ENCODE peak calls at places on chromosomes 3 and 15, in five cellular contexts. One of them, this sample, is unnamed.

GRCh38 chr15:39336926-39337325 is 244.0 kb upstream of the THBS1 start:
- DNase-seq in NCI-H748 treated with DMSO at 0.1 percent for 48 hours: no peak
- DNase-seq in naive thymus-derived CD8-positive, alpha-beta T cell: no peak
- DNase-seq in kidney epithelial cell: no peak
- DNase-seq in stimulated activated CD8-positive, alpha-beta memory T cell treated with anti-CD3 and anti-CD28 coated beads, Interleukin-2, amount 100 ng/mL, for 1 hour: no peak
- DNase-seq in this sample: no peak

GRCh38 chr15:70447927-70448698 is 315.2 kb downstream of the UACA start:
- DNase-seq in naive thymus-derived CD8-positive, alpha-beta T cell: peak
- DNase-seq in stimulated activated CD8-positive, alpha-beta memory T cell treated with anti-CD3 and anti-CD28 coated beads, Interleukin-2, amount 100 ng/mL, for 1 hour: peak
- DNase-seq in kidney epithelial cell: no peak
- DNase-seq in NCI-H748 treated with DMSO at 0.1 percent for 48 hours: no peak
- DNase-seq in this sample: no peak

GRCh38 chr15:49064884-49065283 is 18.6 kb upstream of the SECISBP2L start:
- DNase-seq in naive thymus-derived CD8-positive, alpha-beta T cell: no peak
- DNase-seq in kidney epithelial cell: no peak
- DNase-seq in NCI-H748 treated with DMSO at 0.1 percent for 48 hours: no peak
- DNase-seq in stimulated activated CD8-positive, alpha-beta memory T cell treated with anti-CD3 and anti-CD28 coated beads, Interleukin-2, amount 100 ng/mL, for 1 hour: no peak
- DNase-seq in this sample: no peak

GRCh38 chr3:74033366-74033765 is 408.6 kb upstream of the PDZRN3 start:
- DNase-seq in stimulated activated CD8-positive, alpha-beta memory T cell treated with anti-CD3 and anti-CD28 coated beads, Interleukin-2, amount 100 ng/mL, for 1 hour: no peak
- DNase-seq in NCI-H748 treated with DMSO at 0.1 percent for 48 hours: peak
- DNase-seq in kidney epithelial cell: no peak
- DNase-seq in naive thymus-derived CD8-positive, alpha-beta T cell: no peak
- DNase-seq in this sample: no peak

GRCh38 chr3:52809821-52810377 is 15.3 kb downstream of the ITIH3 start:
- DNase-seq in kidney epithelial cell: no peak
- DNase-seq in stimulated activated CD8-positive, alpha-beta memory T cell treated with anti-CD3 and anti-CD28 coated beads, Interleukin-2, amount 100 ng/mL, for 1 hour: no peak
- DNase-seq in NCI-H748 treated with DMSO at 0.1 percent for 48 hours: no peak
- DNase-seq in naive thymus-derived CD8-positive, alpha-beta T cell: no peak
- DNase-seq in this sample: no peak

GRCh38 chr3:153192327-153192726 is 30.3 kb downstream of the RAP2B start:
- DNase-seq in naive thymus-derived CD8-positive, alpha-beta T cell: no peak
- DNase-seq in NCI-H748 treated with DMSO at 0.1 percent for 48 hours: no peak
- DNase-seq in kidney epithelial cell: no peak
- DNase-seq in stimulated activated CD8-positive, alpha-beta memory T cell treated with anti-CD3 and anti-CD28 coated beads, Interleukin-2, amount 100 ng/mL, for 1 hour: no peak
- DNase-seq in this sample: no peak

GRCh38 chr3:14216257-14217048 is 37.8 kb downstream of the LSM3 start:
- DNase-seq in stimulated activated CD8-positive, alpha-beta memory T cell treated with anti-CD3 and anti-CD28 coated beads, Interleukin-2, amount 100 ng/mL, for 1 hour: no peak
- DNase-seq in naive thymus-derived CD8-positive, alpha-beta T cell: peak
- DNase-seq in NCI-H748 treated with DMSO at 0.1 percent for 48 hours: no peak
- DNase-seq in kidney epithelial cell: no peak
- DNase-seq in this sample: peak

GRCh38 chr3:27147215-27147614 is 222.0 kb downstream of the NEK10 start:
- DNase-seq in stimulated activated CD8-positive, alpha-beta memory T cell treated with anti-CD3 and anti-CD28 coated beads, Interleukin-2, amount 100 ng/mL, for 1 hour: no peak
- DNase-seq in kidney epithelial cell: no peak
- DNase-seq in naive thymus-derived CD8-positive, alpha-beta T cell: no peak
- DNase-seq in NCI-H748 treated with DMSO at 0.1 percent for 48 hours: no peak
- DNase-seq in this sample: no peak

GRCh38 chr3:194326192-194327029 is 24.7 kb downstream of the CPN2 start:
- DNase-seq in stimulated activated CD8-positive, alpha-beta memory T cell treated with anti-CD3 and anti-CD28 coated beads, Interleukin-2, amount 100 ng/mL, for 1 hour: no peak
- DNase-seq in naive thymus-derived CD8-positive, alpha-beta T cell: no peak
- DNase-seq in kidney epithelial cell: no peak
- DNase-seq in NCI-H748 treated with DMSO at 0.1 percent for 48 hours: no peak
- DNase-seq in this sample: no peak

GRCh38 chr15:40437754-40438687 is 2.7 kb upstream of the BAHD1 start:
- DNase-seq in NCI-H748 treated with DMSO at 0.1 percent for 48 hours: no peak
- DNase-seq in naive thymus-derived CD8-positive, alpha-beta T cell: no peak
- DNase-seq in kidney epithelial cell: no peak
- DNase-seq in stimulated activated CD8-positive, alpha-beta memory T cell treated with anti-CD3 and anti-CD28 coated beads, Interleukin-2, amount 100 ng/mL, for 1 hour: no peak
- DNase-seq in this sample: no peak

GRCh38 chr3:76352069-76352847 is 566.9 kb upstream of the ZNF717 start:
- DNase-seq in NCI-H748 treated with DMSO at 0.1 percent for 48 hours: no peak
- DNase-seq in naive thymus-derived CD8-positive, alpha-beta T cell: no peak
- DNase-seq in stimulated activated CD8-positive, alpha-beta memory T cell treated with anti-CD3 and anti-CD28 coated beads, Interleukin-2, amount 100 ng/mL, for 1 hour: no peak
- DNase-seq in kidney epithelial cell: no peak
- DNase-seq in this sample: no peak

GRCh38 chr3:60917136-60917535 is 334.1 kb downstream of the FHIT start:
- DNase-seq in kidney epithelial cell: no peak
- DNase-seq in stimulated activated CD8-positive, alpha-beta memory T cell treated with anti-CD3 and anti-CD28 coated beads, Interleukin-2, amount 100 ng/mL, for 1 hour: no peak
- DNase-seq in NCI-H748 treated with DMSO at 0.1 percent for 48 hours: no peak
- DNase-seq in naive thymus-derived CD8-positive, alpha-beta T cell: no peak
- DNase-seq in this sample: no peak

GRCh38 chr3:20637729-20638128 is 451.7 kb upstream of the SGO1 start:
- DNase-seq in kidney epithelial cell: no peak
- DNase-seq in stimulated activated CD8-positive, alpha-beta memory T cell treated with anti-CD3 and anti-CD28 coated beads, Interleukin-2, amount 100 ng/mL, for 1 hour: no peak
- DNase-seq in NCI-H748 treated with DMSO at 0.1 percent for 48 hours: no peak
- DNase-seq in naive thymus-derived CD8-positive, alpha-beta T cell: no peak
- DNase-seq in this sample: no peak

GRCh38 chr3:46867550-46867898 is 4.3 kb upstream of the MYL3 start:
- DNase-seq in NCI-H748 treated with DMSO at 0.1 percent for 48 hours: no peak
- DNase-seq in naive thymus-derived CD8-positive, alpha-beta T cell: no peak
- DNase-seq in kidney epithelial cell: no peak
- DNase-seq in stimulated activated CD8-positive, alpha-beta memory T cell treated with anti-CD3 and anti-CD28 coated beads, Interleukin-2, amount 100 ng/mL, for 1 hour: no peak
- DNase-seq in this sample: no peak

GRCh38 chr3:138935505-138935863 is 11.5 kb downstream of the FOXL2 start:
- DNase-seq in stimulated activated CD8-positive, alpha-beta memory T cell treated with anti-CD3 and anti-CD28 coated beads, Interleukin-2, amount 100 ng/mL, for 1 hour: no peak
- DNase-seq in kidney epithelial cell: no peak
- DNase-seq in NCI-H748 treated with DMSO at 0.1 percent for 48 hours: no peak
- DNase-seq in naive thymus-derived CD8-positive, alpha-beta T cell: no peak
- DNase-seq in this sample: no peak

GRCh38 chr3:146037697-146038096 is 123.3 kb downstream of the PLOD2 start:
- DNase-seq in NCI-H748 treated with DMSO at 0.1 percent for 48 hours: no peak
- DNase-seq in stimulated activated CD8-positive, alpha-beta memory T cell treated with anti-CD3 and anti-CD28 coated beads, Interleukin-2, amount 100 ng/mL, for 1 hour: no peak
- DNase-seq in kidney epithelial cell: no peak
- DNase-seq in naive thymus-derived CD8-positive, alpha-beta T cell: no peak
- DNase-seq in this sample: no peak

GRCh38 chr15:44102675-44103254 is 92.3 kb downstream of the FRMD5 start:
- DNase-seq in NCI-H748 treated with DMSO at 0.1 percent for 48 hours: no peak
- DNase-seq in naive thymus-derived CD8-positive, alpha-beta T cell: no peak
- DNase-seq in kidney epithelial cell: peak
- DNase-seq in stimulated activated CD8-positive, alpha-beta memory T cell treated with anti-CD3 and anti-CD28 coated beads, Interleukin-2, amount 100 ng/mL, for 1 hour: no peak
- DNase-seq in this sample: no peak

GRCh38 chr3:97293596-97294131 is 470.9 kb upstream of the ARL6 start:
- DNase-seq in naive thymus-derived CD8-positive, alpha-beta T cell: no peak
- DNase-seq in kidney epithelial cell: no peak
- DNase-seq in NCI-H748 treated with DMSO at 0.1 percent for 48 hours: no peak
- DNase-seq in stimulated activated CD8-positive, alpha-beta memory T cell treated with anti-CD3 and anti-CD28 coated beads, Interleukin-2, amount 100 ng/mL, for 1 hour: no peak
- DNase-seq in this sample: no peak

GRCh38 chr3:165462616-165463334 is 266.6 kb upstream of the SLITRK3 start:
- DNase-seq in stimulated activated CD8-positive, alpha-beta memory T cell treated with anti-CD3 and anti-CD28 coated beads, Interleukin-2, amount 100 ng/mL, for 1 hour: no peak
- DNase-seq in kidney epithelial cell: no peak
- DNase-seq in NCI-H748 treated with DMSO at 0.1 percent for 48 hours: no peak
- DNase-seq in naive thymus-derived CD8-positive, alpha-beta T cell: no peak
- DNase-seq in this sample: no peak

GRCh38 chr3:87691109-87691508 is 367.7 kb downstream of the CGGBP1 start:
- DNase-seq in stimulated activated CD8-positive, alpha-beta memory T cell treated with anti-CD3 and anti-CD28 coated beads, Interleukin-2, amount 100 ng/mL, for 1 hour: no peak
- DNase-seq in NCI-H748 treated with DMSO at 0.1 percent for 48 hours: no peak
- DNase-seq in kidney epithelial cell: no peak
- DNase-seq in naive thymus-derived CD8-positive, alpha-beta T cell: no peak
- DNase-seq in this sample: no peak

GRCh38 chr15:70480196-70480856 is 283.0 kb downstream of the UACA start:
- DNase-seq in stimulated activated CD8-positive, alpha-beta memory T cell treated with anti-CD3 and anti-CD28 coated beads, Interleukin-2, amount 100 ng/mL, for 1 hour: no peak
- DNase-seq in kidney epithelial cell: no peak
- DNase-seq in naive thymus-derived CD8-positive, alpha-beta T cell: no peak
- DNase-seq in NCI-H748 treated with DMSO at 0.1 percent for 48 hours: no peak
- DNase-seq in this sample: no peak

GRCh38 chr15:36970522-36970921 is 129.8 kb downstream of the MEIS2 start:
- DNase-seq in NCI-H748 treated with DMSO at 0.1 percent for 48 hours: peak
- DNase-seq in naive thymus-derived CD8-positive, alpha-beta T cell: no peak
- DNase-seq in stimulated activated CD8-positive, alpha-beta memory T cell treated with anti-CD3 and anti-CD28 coated beads, Interleukin-2, amount 100 ng/mL, for 1 hour: no peak
- DNase-seq in kidney epithelial cell: no peak
- DNase-seq in this sample: no peak

GRCh38 chr3:68866157-68866556 is 66.2 kb downstream of the TAFA4 start:
- DNase-seq in kidney epithelial cell: no peak
- DNase-seq in stimulated activated CD8-positive, alpha-beta memory T cell treated with anti-CD3 and anti-CD28 coated beads, Interleukin-2, amount 100 ng/mL, for 1 hour: no peak
- DNase-seq in NCI-H748 treated with DMSO at 0.1 percent for 48 hours: no peak
- DNase-seq in naive thymus-derived CD8-positive, alpha-beta T cell: no peak
- DNase-seq in this sample: no peak

GRCh38 chr3:113241292-113242033 is 30.1 kb downstream of the BOC start:
- DNase-seq in kidney epithelial cell: no peak
- DNase-seq in stimulated activated CD8-positive, alpha-beta memory T cell treated with anti-CD3 and anti-CD28 coated beads, Interleukin-2, amount 100 ng/mL, for 1 hour: no peak
- DNase-seq in NCI-H748 treated with DMSO at 0.1 percent for 48 hours: no peak
- DNase-seq in naive thymus-derived CD8-positive, alpha-beta T cell: no peak
- DNase-seq in this sample: no peak

GRCh38 chr15:44159492-44159891 is 35.6 kb downstream of the FRMD5 start:
- DNase-seq in kidney epithelial cell: peak
- DNase-seq in naive thymus-derived CD8-positive, alpha-beta T cell: no peak
- DNase-seq in NCI-H748 treated with DMSO at 0.1 percent for 48 hours: no peak
- DNase-seq in stimulated activated CD8-positive, alpha-beta memory T cell treated with anti-CD3 and anti-CD28 coated beads, Interleukin-2, amount 100 ng/mL, for 1 hour: no peak
- DNase-seq in this sample: no peak

GRCh38 chr3:185929192-185930151 is 8.3 kb downstream of the TRA2B start:
- DNase-seq in kidney epithelial cell: no peak
- DNase-seq in NCI-H748 treated with DMSO at 0.1 percent for 48 hours: no peak
- DNase-seq in stimulated activated CD8-positive, alpha-beta memory T cell treated with anti-CD3 and anti-CD28 coated beads, Interleukin-2, amount 100 ng/mL, for 1 hour: no peak
- DNase-seq in naive thymus-derived CD8-positive, alpha-beta T cell: no peak
- DNase-seq in this sample: no peak

GRCh38 chr3:27632431-27633223 is 89.5 kb downstream of the EOMES start:
- DNase-seq in stimulated activated CD8-positive, alpha-beta memory T cell treated with anti-CD3 and anti-CD28 coated beads, Interleukin-2, amount 100 ng/mL, for 1 hour: peak
- DNase-seq in kidney epithelial cell: no peak
- DNase-seq in naive thymus-derived CD8-positive, alpha-beta T cell: no peak
- DNase-seq in NCI-H748 treated with DMSO at 0.1 percent for 48 hours: peak
- DNase-seq in this sample: no peak

GRCh38 chr3:117444175-117444574 is 734.6 kb downstream of the TUSC7 start:
- DNase-seq in NCI-H748 treated with DMSO at 0.1 percent for 48 hours: peak
- DNase-seq in kidney epithelial cell: no peak
- DNase-seq in stimulated activated CD8-positive, alpha-beta memory T cell treated with anti-CD3 and anti-CD28 coated beads, Interleukin-2, amount 100 ng/mL, for 1 hour: no peak
- DNase-seq in naive thymus-derived CD8-positive, alpha-beta T cell: no peak
- DNase-seq in this sample: no peak

GRCh38 chr3:127035672-127036071 is 52.8 kb downstream of the PLXNA1 start:
- DNase-seq in NCI-H748 treated with DMSO at 0.1 percent for 48 hours: no peak
- DNase-seq in kidney epithelial cell: peak
- DNase-seq in naive thymus-derived CD8-positive, alpha-beta T cell: peak
- DNase-seq in stimulated activated CD8-positive, alpha-beta memory T cell treated with anti-CD3 and anti-CD28 coated beads, Interleukin-2, amount 100 ng/mL, for 1 hour: no peak
- DNase-seq in this sample: no peak

GRCh38 chr15:83304861-83305661 is 20.6 kb upstream of the BNC1 start:
- DNase-seq in stimulated activated CD8-positive, alpha-beta memory T cell treated with anti-CD3 and anti-CD28 coated beads, Interleukin-2, amount 100 ng/mL, for 1 hour: no peak
- DNase-seq in naive thymus-derived CD8-positive, alpha-beta T cell: no peak
- DNase-seq in NCI-H748 treated with DMSO at 0.1 percent for 48 hours: no peak
- DNase-seq in kidney epithelial cell: no peak
- DNase-seq in this sample: no peak

GRCh38 chr3:44076221-44076829 is 165.4 kb upstream of the TOPAZ1 start:
- DNase-seq in kidney epithelial cell: no peak
- DNase-seq in stimulated activated CD8-positive, alpha-beta memory T cell treated with anti-CD3 and anti-CD28 coated beads, Interleukin-2, amount 100 ng/mL, for 1 hour: no peak
- DNase-seq in naive thymus-derived CD8-positive, alpha-beta T cell: no peak
- DNase-seq in NCI-H748 treated with DMSO at 0.1 percent for 48 hours: peak
- DNase-seq in this sample: no peak

GRCh38 chr3:39284457-39284881 is 4.6 kb upstream of the CX3CR1 start:
- DNase-seq in kidney epithelial cell: no peak
- DNase-seq in naive thymus-derived CD8-positive, alpha-beta T cell: no peak
- DNase-seq in NCI-H748 treated with DMSO at 0.1 percent for 48 hours: no peak
- DNase-seq in stimulated activated CD8-positive, alpha-beta memory T cell treated with anti-CD3 and anti-CD28 coated beads, Interleukin-2, amount 100 ng/mL, for 1 hour: no peak
- DNase-seq in this sample: no peak

GRCh38 chr3:126546549-126547239 is 12.0 kb downstream of the C3orf22 start:
- DNase-seq in NCI-H748 treated with DMSO at 0.1 percent for 48 hours: no peak
- DNase-seq in kidney epithelial cell: no peak
- DNase-seq in stimulated activated CD8-positive, alpha-beta memory T cell treated with anti-CD3 and anti-CD28 coated beads, Interleukin-2, amount 100 ng/mL, for 1 hour: no peak
- DNase-seq in naive thymus-derived CD8-positive, alpha-beta T cell: peak
- DNase-seq in this sample: no peak

GRCh38 chr15:25508369-25509002 is 69.7 kb upstream of the UBE3A start:
- DNase-seq in naive thymus-derived CD8-positive, alpha-beta T cell: no peak
- DNase-seq in NCI-H748 treated with DMSO at 0.1 percent for 48 hours: no peak
- DNase-seq in kidney epithelial cell: no peak
- DNase-seq in stimulated activated CD8-positive, alpha-beta memory T cell treated with anti-CD3 and anti-CD28 coated beads, Interleukin-2, amount 100 ng/mL, for 1 hour: no peak
- DNase-seq in this sample: no peak

GRCh38 chr3:24502690-24503089 is 8.0 kb upstream of the THRB start:
- DNase-seq in kidney epithelial cell: no peak
- DNase-seq in NCI-H748 treated with DMSO at 0.1 percent for 48 hours: no peak
- DNase-seq in naive thymus-derived CD8-positive, alpha-beta T cell: no peak
- DNase-seq in stimulated activated CD8-positive, alpha-beta memory T cell treated with anti-CD3 and anti-CD28 coated beads, Interleukin-2, amount 100 ng/mL, for 1 hour: no peak
- DNase-seq in this sample: no peak

GRCh38 chr15:47998523-47999113 is 122.2 kb upstream of the SLC24A5 start:
- DNase-seq in kidney epithelial cell: no peak
- DNase-seq in naive thymus-derived CD8-positive, alpha-beta T cell: no peak
- DNase-seq in stimulated activated CD8-positive, alpha-beta memory T cell treated with anti-CD3 and anti-CD28 coated beads, Interleukin-2, amount 100 ng/mL, for 1 hour: no peak
- DNase-seq in NCI-H748 treated with DMSO at 0.1 percent for 48 hours: no peak
- DNase-seq in this sample: no peak

GRCh38 chr3:159239054-159239453 is 437.2 kb downstream of the MFSD1 start:
- DNase-seq in NCI-H748 treated with DMSO at 0.1 percent for 48 hours: no peak
- DNase-seq in stimulated activated CD8-positive, alpha-beta memory T cell treated with anti-CD3 and anti-CD28 coated beads, Interleukin-2, amount 100 ng/mL, for 1 hour: no peak
- DNase-seq in naive thymus-derived CD8-positive, alpha-beta T cell: no peak
- DNase-seq in kidney epithelial cell: no peak
- DNase-seq in this sample: no peak

GRCh38 chr3:149506965-149507364 is 32.5 kb downstream of the TM4SF4 start:
- DNase-seq in NCI-H748 treated with DMSO at 0.1 percent for 48 hours: no peak
- DNase-seq in naive thymus-derived CD8-positive, alpha-beta T cell: no peak
- DNase-seq in stimulated activated CD8-positive, alpha-beta memory T cell treated with anti-CD3 and anti-CD28 coated beads, Interleukin-2, amount 100 ng/mL, for 1 hour: no peak
- DNase-seq in kidney epithelial cell: no peak
- DNase-seq in this sample: no peak

GRCh38 chr3:73716418-73716817 is 91.7 kb upstream of the PDZRN3 start:
- DNase-seq in stimulated activated CD8-positive, alpha-beta memory T cell treated with anti-CD3 and anti-CD28 coated beads, Interleukin-2, amount 100 ng/mL, for 1 hour: no peak
- DNase-seq in NCI-H748 treated with DMSO at 0.1 percent for 48 hours: no peak
- DNase-seq in naive thymus-derived CD8-positive, alpha-beta T cell: no peak
- DNase-seq in kidney epithelial cell: no peak
- DNase-seq in this sample: no peak

GRCh38 chr15:52100807-52101206 is 11.8 kb downstream of the BCL2L10 start:
- DNase-seq in kidney epithelial cell: peak
- DNase-seq in NCI-H748 treated with DMSO at 0.1 percent for 48 hours: no peak
- DNase-seq in stimulated activated CD8-positive, alpha-beta memory T cell treated with anti-CD3 and anti-CD28 coated beads, Interleukin-2, amount 100 ng/mL, for 1 hour: no peak
- DNase-seq in naive thymus-derived CD8-positive, alpha-beta T cell: no peak
- DNase-seq in this sample: no peak